ENCODE peak calls at places on chromosome 12, in nine cellular contexts. One of them, this sample, is unnamed.
A peak's percentile ranks its signal among the peaks of the same experiment; 100 is the strongest.

GRCh38 chr12:128662106-128662505 is 161.7 kb downstream of the SLC15A4 start:
- DNase-seq in astrocyte of the spinal cord: no peak
- DNase-seq in fibroblast of pulmonary artery: no peak
- DNase-seq in CD8-positive, alpha-beta T cell: no peak
- DNase-seq in breast epithelium: no peak
- DNase-seq in omental fat pad: no peak
- DNase-seq in K562: no peak
- DNase-seq in cardiac fibroblast: no peak
- DNase-seq in astrocyte of the cerebellum: no peak
- DNase-seq in this sample: no peak

GRCh38 chr12:90979936-90980335 is 24.8 kb downstream of the EPYC start:
- DNase-seq in astrocyte of the spinal cord: no peak
- DNase-seq in fibroblast of pulmonary artery: peak; percentile 58
- DNase-seq in CD8-positive, alpha-beta T cell: no peak
- DNase-seq in breast epithelium: no peak
- DNase-seq in omental fat pad: no peak
- DNase-seq in K562: no peak
- DNase-seq in cardiac fibroblast: no peak
- DNase-seq in astrocyte of the cerebellum: no peak
- DNase-seq in this sample: no peak

GRCh38 chr12:29517265-29517664 is 19.8 kb upstream of the OVCH1 start:
- DNase-seq in astrocyte of the spinal cord: no peak
- DNase-seq in fibroblast of pulmonary artery: no peak
- DNase-seq in CD8-positive, alpha-beta T cell: no peak
- DNase-seq in breast epithelium: no peak
- DNase-seq in omental fat pad: no peak
- DNase-seq in K562: no peak
- DNase-seq in cardiac fibroblast: no peak
- DNase-seq in astrocyte of the cerebellum: no peak
- DNase-seq in this sample: peak; percentile 5

GRCh38 chr12:67025543-67026114 is 243.5 kb upstream of the CAND1 start:
- DNase-seq in astrocyte of the spinal cord: peak; percentile 34
- DNase-seq in fibroblast of pulmonary artery: peak; percentile 24
- DNase-seq in CD8-positive, alpha-beta T cell: peak; percentile 45
- DNase-seq in breast epithelium: no peak
- DNase-seq in omental fat pad: no peak
- DNase-seq in K562: peak; percentile 80
- DNase-seq in cardiac fibroblast: peak; percentile 30
- DNase-seq in astrocyte of the cerebellum: no peak
- DNase-seq in this sample: peak; percentile 60

GRCh38 chr12:44127966-44128365 is 292.1 kb downstream of the TMEM117 start:
- DNase-seq in astrocyte of the spinal cord: no peak
- DNase-seq in fibroblast of pulmonary artery: no peak
- DNase-seq in CD8-positive, alpha-beta T cell: no peak
- DNase-seq in breast epithelium: no peak
- DNase-seq in omental fat pad: no peak
- DNase-seq in K562: no peak
- DNase-seq in cardiac fibroblast: no peak
- DNase-seq in astrocyte of the cerebellum: no peak
- DNase-seq in this sample: no peak

GRCh38 chr12:12294215-12295005 is 27.6 kb upstream of the LRP6 start:
- DNase-seq in astrocyte of the spinal cord: peak; percentile 46
- DNase-seq in fibroblast of pulmonary artery: peak; percentile 58
- DNase-seq in CD8-positive, alpha-beta T cell: no peak
- DNase-seq in breast epithelium: no peak
- DNase-seq in omental fat pad: no peak
- DNase-seq in K562: no peak
- DNase-seq in cardiac fibroblast: no peak
- DNase-seq in astrocyte of the cerebellum: peak; percentile 32
- DNase-seq in this sample: no peak

GRCh38 chr12:130922584-130922983 is 31.1 kb upstream of the ADGRD1 start:
- DNase-seq in astrocyte of the spinal cord: no peak
- DNase-seq in fibroblast of pulmonary artery: no peak
- DNase-seq in CD8-positive, alpha-beta T cell: no peak
- DNase-seq in breast epithelium: no peak
- DNase-seq in omental fat pad: no peak
- DNase-seq in K562: no peak
- DNase-seq in cardiac fibroblast: no peak
- DNase-seq in astrocyte of the cerebellum: no peak
- DNase-seq in this sample: no peak

GRCh38 chr12:123942277-123942653 is 30.4 kb downstream of the CCDC92 start:
- DNase-seq in astrocyte of the spinal cord: peak; percentile 86
- DNase-seq in fibroblast of pulmonary artery: peak; percentile 78
- DNase-seq in CD8-positive, alpha-beta T cell: no peak
- DNase-seq in breast epithelium: no peak
- DNase-seq in omental fat pad: no peak
- DNase-seq in K562: no peak
- DNase-seq in cardiac fibroblast: peak; percentile 93
- DNase-seq in astrocyte of the cerebellum: peak; percentile 53
- DNase-seq in this sample: no peak

GRCh38 chr12:132561784-132562156 is 48.6 kb downstream of the LRCOL1 start:
- DNase-seq in astrocyte of the spinal cord: no peak
- DNase-seq in fibroblast of pulmonary artery: no peak
- DNase-seq in CD8-positive, alpha-beta T cell: no peak
- DNase-seq in breast epithelium: no peak
- DNase-seq in omental fat pad: no peak
- DNase-seq in K562: peak; percentile 46
- DNase-seq in cardiac fibroblast: no peak
- DNase-seq in astrocyte of the cerebellum: no peak
- DNase-seq in this sample: peak; percentile 51
- TF ChIP-seq CTCF in astrocyte of the spinal cord: peak; percentile 56
- TF ChIP-seq CTCF in fibroblast of pulmonary artery: peak; percentile 33
- TF ChIP-seq CTCF in CD8-positive, alpha-beta T cell: no peak
- TF ChIP-seq CTCF in breast epithelium: no peak
- TF ChIP-seq CTCF in omental fat pad: no peak
- TF ChIP-seq CTCF in K562: peak; percentile 36
- TF ChIP-seq CTCF in cardiac fibroblast: peak; percentile 38
- TF ChIP-seq CTCF in astrocyte of the cerebellum: peak; percentile 54
- TF ChIP-seq CTCF in this sample: peak; percentile 53

GRCh38 chr12:132194056-132194455 is 49.8 kb downstream of the NOC4L start:
- DNase-seq in astrocyte of the spinal cord: no peak
- DNase-seq in fibroblast of pulmonary artery: no peak
- DNase-seq in CD8-positive, alpha-beta T cell: no peak
- DNase-seq in breast epithelium: no peak
- DNase-seq in omental fat pad: no peak
- DNase-seq in K562: peak; percentile 68
- DNase-seq in cardiac fibroblast: peak; percentile 19
- DNase-seq in astrocyte of the cerebellum: no peak
- DNase-seq in this sample: no peak
- TF ChIP-seq CTCF in astrocyte of the spinal cord: peak; percentile 37
- TF ChIP-seq CTCF in fibroblast of pulmonary artery: peak; percentile 28
- TF ChIP-seq CTCF in CD8-positive, alpha-beta T cell: no peak
- TF ChIP-seq CTCF in breast epithelium: no peak
- TF ChIP-seq CTCF in omental fat pad: no peak
- TF ChIP-seq CTCF in K562: peak; percentile 66
- TF ChIP-seq CTCF in cardiac fibroblast: peak; percentile 43
- TF ChIP-seq CTCF in astrocyte of the cerebellum: no peak
- TF ChIP-seq CTCF in this sample: peak; percentile 36

GRCh38 chr12:63782466-63782865 is 2.8 kb downstream of the RXYLT1 start:
- DNase-seq in astrocyte of the spinal cord: no peak
- DNase-seq in fibroblast of pulmonary artery: no peak
- DNase-seq in CD8-positive, alpha-beta T cell: no peak
- DNase-seq in breast epithelium: no peak
- DNase-seq in omental fat pad: no peak
- DNase-seq in K562: no peak
- DNase-seq in cardiac fibroblast: no peak
- DNase-seq in astrocyte of the cerebellum: no peak
- DNase-seq in this sample: no peak

GRCh38 chr12:63779498-63780481 is at the start of gene RXYLT1:
- DNase-seq in astrocyte of the spinal cord: peak; percentile 81
- DNase-seq in fibroblast of pulmonary artery: peak; percentile 77
- DNase-seq in CD8-positive, alpha-beta T cell: peak; percentile 84
- DNase-seq in breast epithelium: peak; percentile 82
- DNase-seq in omental fat pad: peak; percentile 52
- DNase-seq in K562: peak; percentile 96
- DNase-seq in cardiac fibroblast: peak; percentile 80
- DNase-seq in astrocyte of the cerebellum: peak; percentile 27
- DNase-seq in this sample: peak; percentile 86
- TF ChIP-seq CTCF in astrocyte of the spinal cord: no peak
- TF ChIP-seq CTCF in fibroblast of pulmonary artery: no peak
- TF ChIP-seq CTCF in CD8-positive, alpha-beta T cell: no peak
- TF ChIP-seq CTCF in breast epithelium: no peak
- TF ChIP-seq CTCF in omental fat pad: no peak
- TF ChIP-seq CTCF in K562: no peak
- TF ChIP-seq CTCF in cardiac fibroblast: no peak
- TF ChIP-seq CTCF in astrocyte of the cerebellum: no peak
- TF ChIP-seq CTCF in this sample: no peak

GRCh38 chr12:118011961-118012360 is 4.5 kb upstream of the RFC5 start:
- DNase-seq in astrocyte of the spinal cord: no peak
- DNase-seq in fibroblast of pulmonary artery: no peak
- DNase-seq in CD8-positive, alpha-beta T cell: no peak
- DNase-seq in breast epithelium: no peak
- DNase-seq in omental fat pad: no peak
- DNase-seq in K562: no peak
- DNase-seq in cardiac fibroblast: no peak
- DNase-seq in astrocyte of the cerebellum: no peak
- DNase-seq in this sample: no peak
- TF ChIP-seq CTCF in astrocyte of the spinal cord: no peak
- TF ChIP-seq CTCF in fibroblast of pulmonary artery: no peak
- TF ChIP-seq CTCF in CD8-positive, alpha-beta T cell: no peak
- TF ChIP-seq CTCF in breast epithelium: no peak
- TF ChIP-seq CTCF in omental fat pad: no peak
- TF ChIP-seq CTCF in K562: no peak
- TF ChIP-seq CTCF in cardiac fibroblast: no peak
- TF ChIP-seq CTCF in astrocyte of the cerebellum: no peak
- TF ChIP-seq CTCF in this sample: no peak